ENCODE peak calls at places on chromosomes 4 and X, in seven cellular contexts. T is AG04450; R is fibroblast of lung; B is activated T-cell treated with anti-CD3 and anti-CD28 coated beads, Interleukin-2, amount 50 U/mL, for 1 hour; Z is dermis microvascular lymphatic vessel endothelial cell; J is left cardiac atrium; G is T-helper 1 cell. H is an unnamed sample.

GRCh38 chr4:166198516-166198915 is 325.5 kb downstream of the TLL1 start:
- DNase-seq in T (no peak), G (no peak), R (no peak), J (no peak), B (no peak), Z (no peak), H (no peak)

GRCh38 chr4:146981651-146982050 is 36.0 kb upstream of the TTC29 start:
- DNase-seq in J (no peak), Z (no peak), R (peak), T (no peak), B (no peak), G (no peak), H (no peak)

GRCh38 chrX:31222946-31223345 is 151.1 kb upstream of the FTHL17 start:
- DNase-seq in J (no peak), G (no peak), R (no peak), B (no peak), T (no peak), Z (no peak), H (no peak)

GRCh38 chr4:108375434-108375833 is 206.7 kb upstream of the LEF1 start:
- DNase-seq in B (no peak), R (no peak), T (no peak), G (no peak), J (no peak), Z (no peak), H (no peak)

GRCh38 chrX:84046403-84046984 is 141.5 kb downstream of the RPS6KA6 start:
- DNase-seq in T (no peak), G (no peak), R (peak), Z (peak), B (no peak), J (no peak), H (no peak)

GRCh38 chr4:152579916-152580315 is 44.0 kb upstream of the FBXW7 start:
- DNase-seq in G (no peak), J (no peak), Z (no peak), T (no peak), B (no peak), R (no peak), H (no peak)

GRCh38 chr4:108651068-108651794 is 832 bp downstream of the OSTC start:
- DNase-seq in G (no peak), R (peak), Z (peak), T (peak), J (no peak), B (no peak), H (no peak)

GRCh38 chrX:77436682-77437081 is 10.5 kb upstream of the FGF16 start:
- DNase-seq in J (no peak), B (no peak), T (no peak), Z (peak), G (no peak), R (peak), H (no peak)

GRCh38 chr4:107603430-107603829 is 116.6 kb downstream of the PAPSS1 start:
- DNase-seq in J (no peak), R (peak), G (no peak), B (no peak), T (peak), Z (no peak), H (no peak)

GRCh38 chr4:89995824-89996223 is 101.2 kb downstream of the MMRN1 start:
- DNase-seq in R (no peak), J (no peak), B (no peak), G (no peak), T (no peak), Z (no peak), H (no peak)

GRCh38 chrX:17553451-17553850 is 178.5 kb downstream of the NHS start:
- DNase-seq in J (no peak), B (no peak), G (no peak), T (no peak), Z (peak), R (peak), H (no peak)

GRCh38 chr4:41802590-41802989 is 54.1 kb upstream of the PHOX2B start:
- DNase-seq in B (no peak), G (no peak), J (no peak), T (no peak), R (no peak), Z (no peak), H (no peak)

GRCh38 chr4:15958562-15958961 is 4.4 kb downstream of the FGFBP2 start:
- DNase-seq in R (no peak), G (no peak), B (no peak), J (no peak), T (no peak), Z (no peak), H (no peak)

GRCh38 chr4:99790796-99791617 is 25.6 kb upstream of the DAPP1 start:
- DNase-seq in T (no peak), G (no peak), B (no peak), R (peak), J (no peak), Z (no peak), H (no peak)

GRCh38 chr4:166277851-166278250 is 404.8 kb downstream of the TLL1 start:
- DNase-seq in G (no peak), T (no peak), J (no peak), Z (no peak), B (no peak), R (peak), H (no peak)

GRCh38 chr4:149264093-149264733 is 551.4 kb downstream of the IQCM start:
- DNase-seq in Z (peak), G (no peak), R (peak), T (peak), B (no peak), J (no peak), H (no peak)

GRCh38 chr4:184384056-184384809 is 90.1 kb downstream of the IRF2 start:
- DNase-seq in J (peak), G (no peak), B (no peak), Z (peak), T (peak), R (peak), H (peak)

H was measured in Right ventricle myocardium superior.